ENCODE peak calls at places on chromosome 21, in eight cellular contexts. X is suprapubic skin, H is GM12891, M is K562, W is HCT116, P is GM12878, G is GM12892, J is spleen. U is an unnamed sample.
A peak's percentile ranks its signal among the peaks of the same experiment; 100 is the strongest.

GRCh38 chr21:45618846-45619485 is 24.6 kb upstream of the PCBP3 start:
- DNase-seq in H (no peak), P (no peak), M (no peak), J (peak; percentile 56), W (no peak), X (no peak), G (no peak), U (no peak)

GRCh38 chr21:45427331-45428271 is 22.6 kb downstream of the COL18A1 start:
- DNase-seq in W (peak; percentile 67), J (no peak), P (no peak), X (no peak), H (no peak), M (peak; percentile 84), G (no peak), U (peak; percentile 71)

GRCh38 chr21:42513151-42513984 is at the start of gene SLC37A1:
- DNase-seq in P (no peak), H (peak; percentile 50), J (peak; percentile 90), X (no peak), W (no peak), M (peak; percentile 65), G (peak; percentile 62), U (peak; percentile 73)

GRCh38 chr21:45855248-45855801 is 126.2 kb upstream of the COL6A1 start:
- DNase-seq in M (no peak), J (peak; percentile 54), P (no peak), X (peak; percentile 51), W (no peak), H (no peak), G (no peak), U (no peak)

GRCh38 chr21:41929248-41929647 is 24.6 kb downstream of the C2CD2 start:
- DNase-seq in J (peak; percentile 76), W (no peak), H (no peak), M (no peak), G (no peak), P (no peak), X (no peak), U (no peak)

GRCh38 chr21:42193131-42193671 is 25.7 kb upstream of the ABCG1 start:
- DNase-seq in M (no peak), X (no peak), G (no peak), P (no peak), J (no peak), W (no peak), H (no peak), U (no peak)

GRCh38 chr21:33949516-33950424 is 34.2 kb upstream of the ATP5PO start:
- DNase-seq in G (no peak), P (peak; percentile 76), J (no peak), W (no peak), X (no peak), M (no peak), H (no peak), U (no peak)

GRCh38 chr21:45607021-45607921 is 36.3 kb upstream of the PCBP3 start:
- DNase-seq in X (peak; percentile 7), W (no peak), J (no peak), P (no peak), H (no peak), G (no peak), M (no peak), U (peak; percentile 21)

GRCh38 chr21:40215941-40216340 is 348.7 kb downstream of the PCP4 start:
- DNase-seq in M (no peak), X (no peak), J (no peak), H (no peak), G (no peak), P (no peak), W (no peak), U (no peak)

GRCh38 chr21:33732038-33732437 is 89.7 kb downstream of the ITSN1 start:
- DNase-seq in P (no peak), H (no peak), G (no peak), J (no peak), X (no peak), W (no peak), M (no peak), U (peak; percentile 33)

GRCh38 chr21:41521489-41522027 is 13.6 kb upstream of the TMPRSS2 start:
- DNase-seq in H (no peak), X (no peak), J (no peak), M (no peak), W (no peak), P (no peak), G (no peak), U (no peak)

GRCh38 chr21:39137248-39138186 is 45.7 kb downstream of the PSMG1 start:
- DNase-seq in H (no peak), X (no peak), M (no peak), W (no peak), J (no peak), P (no peak), G (no peak), U (peak; percentile 56)

GRCh38 chr21:29155118-29155932 is 24.9 kb downstream of the MAP3K7CL start:
- DNase-seq in G (no peak), W (no peak), P (no peak), X (peak; percentile 66), H (no peak), M (no peak), J (no peak), U (peak; percentile 39)

GRCh38 chr21:37915941-37916794 is at the start of gene KCNJ6:
- DNase-seq in P (no peak), X (no peak), J (no peak), W (no peak), G (no peak), M (peak; percentile 46), H (no peak), U (peak; percentile 94)

GRCh38 chr21:45819478-45820170 is 161.9 kb upstream of the COL6A1 start:
- DNase-seq in G (no peak), H (no peak), X (no peak), W (no peak), J (peak; percentile 63), M (no peak), P (no peak), U (no peak)

GRCh38 chr21:46119565-46120271 is 21.8 kb downstream of the COL6A2 start:
- DNase-seq in W (no peak), M (no peak), P (no peak), G (peak; percentile 18), X (peak; percentile 43), H (peak; percentile 19), J (peak; percentile 50), U (no peak)

GRCh38 chr21:41817877-41818855 is 51.3 kb upstream of the RIPK4 start:
- DNase-seq in H (no peak), X (peak; percentile 44), G (no peak), W (no peak), M (no peak), P (no peak), J (peak; percentile 41), U (no peak)

GRCh38 chr21:32143222-32143939 is 135.5 kb downstream of the MIS18A start:
- DNase-seq in X (peak; percentile 69), M (no peak), H (no peak), G (no peak), J (no peak), P (no peak), W (no peak), U (peak; percentile 48)

GRCh38 chr21:38352536-38353219 is 95.9 kb downstream of the KCNJ15 start:
- DNase-seq in J (no peak), M (peak; percentile 71), X (no peak), H (peak; percentile 27), G (no peak), W (peak; percentile 1), P (no peak), U (peak; percentile 87)

GRCh38 chr21:34029724-34030528 is 43.5 kb upstream of the MRPS6 start:
- DNase-seq in X (no peak), H (no peak), W (peak; percentile 84), P (peak; percentile 87), G (peak; percentile 36), M (peak; percentile 84), J (no peak), U (peak; percentile 95)

GRCh38 chr21:45226540-45227326 is 61.0 kb downstream of the POFUT2 start:
- DNase-seq in H (no peak), P (no peak), J (no peak), G (no peak), W (no peak), M (no peak), X (no peak), U (no peak)

GRCh38 chr21:29568020-29568419 is 269.3 kb downstream of the BACH1 start:
- DNase-seq in H (no peak), J (no peak), G (no peak), P (no peak), M (no peak), X (no peak), W (no peak), U (no peak)

GRCh38 chr21:31879251-31879650 is 6.4 kb downstream of the HUNK start:
- DNase-seq in P (no peak), G (no peak), M (no peak), X (no peak), J (peak; percentile 29), W (no peak), H (no peak), U (no peak)

GRCh38 chr21:38938343-38938742 is 132.6 kb downstream of the ETS2 start:
- DNase-seq in H (no peak), P (no peak), G (no peak), J (no peak), W (no peak), M (no peak), X (no peak), U (peak; percentile 71)

GRCh38 chr21:35603471-35603870 is 456.9 kb downstream of the SETD4 start:
- DNase-seq in X (no peak), W (no peak), J (no peak), G (no peak), H (no peak), M (no peak), P (no peak), U (peak; percentile 67)
- TF ChIP-seq POLR2AphosphoS5 in X (no peak), W (no peak), J (no peak), G (no peak), H (no peak), M (no peak), P (no peak), U (no peak)

GRCh38 chr21:20649231-20649630 is 349.0 kb upstream of the NCAM2 start:
- DNase-seq in M (no peak), J (no peak), H (no peak), X (no peak), G (no peak), W (no peak), P (no peak), U (no peak)
- TF ChIP-seq POLR2AphosphoS5 in M (no peak), J (no peak), H (no peak), X (no peak), G (no peak), W (no peak), P (no peak), U (no peak)

DNA sequence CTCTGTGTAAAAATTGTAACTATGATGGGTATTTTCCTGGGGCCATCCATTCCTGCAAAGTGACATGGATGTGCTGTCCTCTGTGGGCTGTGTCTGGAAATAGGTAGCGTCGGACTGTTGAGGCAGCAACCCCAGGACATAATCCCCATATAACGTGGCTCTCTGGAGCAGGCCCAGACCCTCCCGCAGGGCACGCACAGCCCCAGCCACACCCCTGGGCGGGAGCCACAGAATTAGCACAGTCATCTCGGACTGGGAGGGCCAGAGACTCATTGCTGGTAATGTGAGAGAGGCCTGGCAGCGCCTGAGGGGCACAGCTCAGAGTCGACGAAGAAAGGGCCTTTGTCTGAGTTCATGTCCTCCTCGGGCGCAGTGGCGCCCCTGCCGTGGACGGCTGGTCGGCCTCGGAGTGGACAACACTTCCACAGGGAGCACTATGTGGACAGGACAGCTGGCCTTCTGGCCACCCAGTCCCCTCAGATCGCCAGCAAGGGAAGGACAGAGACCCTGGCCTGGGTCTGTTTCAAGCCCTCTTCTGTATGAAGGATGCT is 20.1 kb downstream of the SIM2 start:
- DNase-seq in P (no peak), W (peak; percentile 52), X (peak; percentile 65), G (no peak), H (no peak), J (peak; percentile 70), M (no peak), U (no peak)
- TF ChIP-seq POLR2AphosphoS5 in P (no peak), W (peak; percentile 31), X (no peak), G (no peak), H (no peak), J (no peak), M (no peak), U (no peak)

GRCh38 chr21:25323356-25323949 is 283.8 kb downstream of the MRPL39 start:
- DNase-seq in X (no peak), G (no peak), M (no peak), P (no peak), J (no peak), W (no peak), H (no peak), U (no peak)
- TF ChIP-seq POLR2AphosphoS5 in X (no peak), G (no peak), M (no peak), P (no peak), J (no peak), W (no peak), H (no peak), U (no peak)